ENCODE peak calls at places on chromosomes 4 and X, in six cellular contexts. B is natural killer cell treated with Interleukin-12 subunit alpha and Interleukin-12 subunit beta and Interleukin-15 and Interleukin-18, amount 100 ng/mL, for 72 hours; F is cerebellum; E is suprapubic skin; W is left cardiac atrium; N is iris pigment epithelial cell. O is an unnamed sample.

GRCh38 chr4:128862608-128863313 is 53.3 kb downstream of the JADE1 start:
- DNase-seq in B (peak), F (no peak), E (no peak), W (no peak), N (peak), O (no peak)

GRCh38 chrX:96576358-96576757 is 108.3 kb upstream of the DIAPH2 start:
- DNase-seq in B (no peak), F (no peak), E (no peak), W (no peak), N (no peak), O (no peak)

GRCh38 chrX:41001327-41001726 is 83.9 kb upstream of the USP9X start:
- DNase-seq in B (no peak), F (no peak), E (no peak), W (no peak), N (no peak), O (no peak)

GRCh38 chr4:81314897-81315470 is 100.0 kb upstream of the PRKG2 start:
- DNase-seq in B (no peak), F (no peak), E (no peak), W (no peak), N (peak), O (no peak)

GRCh38 chrX:42846741-42847140 is 68.8 kb upstream of the PPP1R2C start:
- DNase-seq in B (no peak), F (no peak), E (no peak), W (no peak), N (no peak), O (no peak)

GRCh38 chrX:19702856-19703255 is 184.5 kb downstream of the SH3KBP1 start:
- DNase-seq in B (no peak), F (peak), E (no peak), W (no peak), N (no peak), O (no peak)

GRCh38 chr4:109041463-109041862 is 261.0 kb downstream of the COL25A1 start:
- DNase-seq in B (no peak), F (no peak), E (no peak), W (no peak), N (peak), O (no peak)

GRCh38 chrX:24619647-24620046 is 27.5 kb downstream of the PCYT1B start:
- DNase-seq in B (no peak), F (no peak), E (no peak), W (peak), N (peak), O (no peak)

GRCh38 chr4:184347251-184348239 is 126.8 kb downstream of the IRF2 start:
- DNase-seq in B (no peak), F (no peak), E (no peak), W (peak), N (peak), O (peak)

GRCh38 chrX:2485460-2485753 is 15.4 kb downstream of the DHRSX start:
- DNase-seq in B (no peak), F (no peak), E (no peak), W (no peak), N (no peak), O (no peak)

GRCh38 chrX:33065415-33065814 is 145.9 kb downstream of the DMD start:
- DNase-seq in B (no peak), F (no peak), E (no peak), W (no peak), N (no peak), O (no peak)

GRCh38 chr4:30718021-30718888 is 1.9 kb upstream of the PCDH7 start:
- DNase-seq in B (no peak), F (no peak), E (no peak), W (peak), N (peak), O (no peak)

GRCh38 chr4:61532324-61532723 is 332.2 kb downstream of the ADGRL3 start:
- DNase-seq in B (no peak), F (no peak), E (no peak), W (no peak), N (no peak), O (no peak)

GRCh38 chrX:146581981-146582712 is 227.4 kb upstream of the CXorf51B start:
- DNase-seq in B (no peak), F (no peak), E (no peak), W (no peak), N (no peak), O (no peak)

GRCh38 chr4:21949073-21949457 is 493 bp upstream of the KCNIP4 start:
- DNase-seq in B (peak), F (peak), E (no peak), W (no peak), N (no peak), O (no peak)

GRCh38 chrX:68693481-68694410 is 46.3 kb downstream of the STARD8 start:
- DNase-seq in B (no peak), F (peak), E (peak), W (peak), N (peak), O (peak)

GRCh38 chr4:40423735-40424134 is 88.6 kb downstream of the CHRNA9 start:
- DNase-seq in B (no peak), F (no peak), E (no peak), W (no peak), N (peak), O (no peak)

GRCh38 chrX:28628101-28628500 is 40.9 kb downstream of the IL1RAPL1 start:
- DNase-seq in B (no peak), F (no peak), E (no peak), W (no peak), N (no peak), O (no peak)

GRCh38 chr4:121684016-121684415 is 12.8 kb downstream of the ANXA5 start:
- DNase-seq in B (no peak), F (no peak), E (no peak), W (no peak), N (no peak), O (no peak)

GRCh38 chr4:184385705-184386141 is 88.6 kb downstream of the IRF2 start:
- DNase-seq in B (no peak), F (no peak), E (no peak), W (peak), N (no peak), O (no peak)

GRCh38 chr4:76943129-76943620 is 6.4 kb upstream of the SEPTIN11 start:
- DNase-seq in B (no peak), F (no peak), E (no peak), W (no peak), N (peak), O (no peak)

GRCh38 chr4:53100801-53101581 is 238.9 kb downstream of the RASL11B start:
- DNase-seq in B (no peak), F (no peak), E (no peak), W (no peak), N (peak), O (no peak)

GRCh38 chr4:175035907-175036306 is 117.7 kb downstream of the ADAM29 start:
- DNase-seq in B (no peak), F (no peak), E (no peak), W (no peak), N (peak), O (no peak)

GRCh38 chr4:2785613-2786012 is 7.3 kb upstream of the SH3BP2 start:
- DNase-seq in B (no peak), F (no peak), E (peak), W (no peak), N (no peak), O (peak)

GRCh38 chr4:90495211-90495610 is 368.0 kb downstream of the CCSER1 start:
- DNase-seq in B (no peak), F (no peak), E (no peak), W (no peak), N (no peak), O (no peak)

GRCh38 chr4:71206763-71207162 is 132.1 kb upstream of the SLC4A4 start:
- DNase-seq in B (no peak), F (no peak), E (no peak), W (no peak), N (peak), O (no peak)